ENCODE peak calls at places on chromosomes 11 and 22, in five cellular contexts. H is mucosa of descending colon, C is transverse colon, O is neural progenitor cell, D is fibroblast of pulmonary artery. A is an unnamed sample.

GRCh38 chr11:108197351-108197750 is 25.1 kb downstream of the NPAT start:
- DNase-seq in H (no peak), C (no peak), O (no peak), D (no peak), A (no peak)

GRCh38 chr11:104076455-104076854 is 40.0 kb downstream of the DDI1 start:
- DNase-seq in H (no peak), C (no peak), O (no peak), D (no peak), A (no peak)

GRCh38 chr22:31872209-31872608 is 72.1 kb upstream of the YWHAH start:
- DNase-seq in H (no peak), C (no peak), O (peak), D (peak), A (no peak)

GRCh38 chr22:25698986-25699385 is 43.0 kb upstream of the MYO18B start:
- DNase-seq in H (no peak), C (no peak), O (no peak), D (no peak), A (no peak)

GRCh38 chr22:29011200-29011867 is 50.3 kb downstream of the C22orf31 start:
- DNase-seq in H (peak), C (peak), O (peak), D (no peak), A (no peak)

GRCh38 chr11:73237471-73238290 is 19.6 kb downstream of the P2RY2 start:
- DNase-seq in H (no peak), C (no peak), O (no peak), D (peak), A (peak)

GRCh38 chr11:7561562-7561961 is 47.8 kb downstream of the PPFIBP2 start:
- DNase-seq in H (no peak), C (no peak), O (no peak), D (no peak), A (no peak)

GRCh38 chr11:44171518-44171917 is 76.0 kb downstream of the EXT2 start:
- DNase-seq in H (no peak), C (no peak), O (no peak), D (no peak), A (no peak)

GRCh38 chr11:10908215-10908990 is 50.5 kb upstream of the ZBED5 start:
- DNase-seq in H (no peak), C (no peak), O (no peak), D (peak), A (peak)

GRCh38 chr11:2203440-2204259 is 32.0 kb upstream of the TH start:
- DNase-seq in H (peak), C (peak), O (no peak), D (no peak), A (no peak)

GRCh38 chr11:103798029-103798428 is 238.4 kb upstream of the DDI1 start:
- DNase-seq in H (no peak), C (no peak), O (no peak), D (peak), A (peak)

DNA sequence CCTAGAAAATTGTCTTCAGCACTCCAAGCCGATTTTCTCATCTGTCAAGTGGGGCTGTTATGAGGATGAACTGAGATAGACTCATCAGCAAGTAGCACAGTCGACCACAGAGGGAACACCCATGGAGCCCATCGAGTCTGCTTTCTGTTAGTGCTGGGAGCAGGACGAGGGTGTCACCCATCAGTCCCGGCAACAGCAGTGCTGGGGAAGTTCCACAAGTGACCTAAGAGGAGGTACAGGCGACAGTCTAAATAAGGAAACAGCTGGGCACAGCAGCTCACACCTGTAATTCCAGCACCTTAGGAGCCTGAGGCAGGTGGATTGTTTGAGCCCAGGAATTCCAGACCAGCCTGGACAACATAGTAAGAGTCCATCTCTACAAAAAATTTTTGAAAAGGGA is 9.7 kb downstream of the RTL6 start:
- DNase-seq in H (no peak), C (no peak), O (no peak), D (no peak), A (no peak)
- H3K4me3 ChIP-seq in H (no peak), C (no peak), O (no peak), D (no peak), A (no peak)

DNA sequence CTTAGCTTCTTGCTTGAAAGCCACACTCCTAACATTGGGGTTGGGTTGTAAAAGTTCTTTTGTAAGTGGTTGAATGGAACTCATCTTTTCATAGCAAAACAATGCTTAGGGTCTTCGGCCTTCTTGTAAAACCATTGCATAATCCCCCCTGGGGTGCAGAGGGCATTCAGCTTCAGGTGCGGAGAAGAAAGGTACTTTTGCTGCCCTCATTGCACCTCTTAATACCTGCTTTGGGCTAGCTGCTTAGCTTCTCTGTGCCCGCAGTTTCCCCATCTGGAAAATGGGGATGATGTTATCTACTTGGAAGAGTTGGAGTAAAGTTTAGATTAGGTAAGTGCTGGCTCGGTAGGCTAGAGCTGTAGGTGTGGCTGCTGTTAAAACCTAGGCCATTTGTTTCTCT is 10.1 kb downstream of the TEAD1 start:
- DNase-seq in H (no peak), C (no peak), O (no peak), D (no peak), A (no peak)
- H3K4me3 ChIP-seq in H (no peak), C (no peak), O (no peak), D (no peak), A (no peak)

GRCh38 chr11:68314886-68315580 is 2.6 kb downstream of the LRP5 start:
- DNase-seq in H (peak), C (peak), O (no peak), D (no peak), A (no peak)
- H3K4me3 ChIP-seq in H (no peak), C (peak), O (no peak), D (peak), A (peak)

GRCh38 chr11:95984035-95984434 is 60.1 kb upstream of the MTMR2 start:
- DNase-seq in H (no peak), C (no peak), O (no peak), D (no peak), A (no peak)
- H3K4me3 ChIP-seq in H (peak), C (no peak), O (no peak), D (no peak), A (no peak)